ENCODE peak calls at places on chromosome 12, in nine cellular contexts. One of them, this sample, is unnamed.

GRCh38 chr12:121741743-121742142 is 29.2 kb downstream of the TMEM120B start:
- DNase-seq in activated CD4-positive, CD25-positive, alpha-beta regulatory T cell treated with anti-CD3 and anti-CD28 coated beads, Interleukin-2, amount 50 U/mL, for 16 hours: no peak
- DNase-seq in neural crest cell: no peak
- DNase-seq in left lung: no peak
- DNase-seq in B cell: no peak
- DNase-seq in GF-D8: no peak
- DNase-seq in endothelial cell: no peak
- DNase-seq in renal cortical epithelial cell: peak; percentile 23
- DNase-seq in effector memory CD8-positive, alpha-beta T cell: no peak
- DNase-seq in this sample: no peak

GRCh38 chr12:117821480-117822175 is 147.2 kb downstream of the KSR2 start:
- DNase-seq in endothelial cell: no peak
- DNase-seq in effector memory CD8-positive, alpha-beta T cell: no peak
- DNase-seq in renal cortical epithelial cell: no peak
- DNase-seq in GF-D8: no peak
- DNase-seq in left lung: no peak
- DNase-seq in neural crest cell: no peak
- DNase-seq in B cell: no peak
- DNase-seq in activated CD4-positive, CD25-positive, alpha-beta regulatory T cell treated with anti-CD3 and anti-CD28 coated beads, Interleukin-2, amount 50 U/mL, for 16 hours: no peak
- DNase-seq in this sample: no peak

GRCh38 chr12:12333407-12333831 is 16.6 kb downstream of the MANSC1 start:
- DNase-seq in endothelial cell: no peak
- DNase-seq in activated CD4-positive, CD25-positive, alpha-beta regulatory T cell treated with anti-CD3 and anti-CD28 coated beads, Interleukin-2, amount 50 U/mL, for 16 hours: no peak
- DNase-seq in renal cortical epithelial cell: peak; percentile 25
- DNase-seq in B cell: no peak
- DNase-seq in GF-D8: no peak
- DNase-seq in neural crest cell: no peak
- DNase-seq in effector memory CD8-positive, alpha-beta T cell: no peak
- DNase-seq in left lung: peak; percentile 45
- DNase-seq in this sample: peak; percentile 7

GRCh38 chr12:71685312-71685906 is 473 bp upstream of the TMEM19 start:
- DNase-seq in GF-D8: no peak
- DNase-seq in renal cortical epithelial cell: no peak
- DNase-seq in activated CD4-positive, CD25-positive, alpha-beta regulatory T cell treated with anti-CD3 and anti-CD28 coated beads, Interleukin-2, amount 50 U/mL, for 16 hours: no peak
- DNase-seq in neural crest cell: no peak
- DNase-seq in effector memory CD8-positive, alpha-beta T cell: no peak
- DNase-seq in B cell: no peak
- DNase-seq in endothelial cell: no peak
- DNase-seq in left lung: no peak
- DNase-seq in this sample: peak; percentile 76

GRCh38 chr12:44846826-44847225 is 29.3 kb downstream of the NELL2 start:
- DNase-seq in renal cortical epithelial cell: no peak
- DNase-seq in left lung: no peak
- DNase-seq in effector memory CD8-positive, alpha-beta T cell: no peak
- DNase-seq in activated CD4-positive, CD25-positive, alpha-beta regulatory T cell treated with anti-CD3 and anti-CD28 coated beads, Interleukin-2, amount 50 U/mL, for 16 hours: no peak
- DNase-seq in B cell: no peak
- DNase-seq in neural crest cell: no peak
- DNase-seq in endothelial cell: no peak
- DNase-seq in GF-D8: no peak
- DNase-seq in this sample: no peak

GRCh38 chr12:45357547-45358417 is 141.9 kb downstream of the ANO6 start:
- DNase-seq in GF-D8: no peak
- DNase-seq in left lung: no peak
- DNase-seq in neural crest cell: no peak
- DNase-seq in endothelial cell: no peak
- DNase-seq in activated CD4-positive, CD25-positive, alpha-beta regulatory T cell treated with anti-CD3 and anti-CD28 coated beads, Interleukin-2, amount 50 U/mL, for 16 hours: no peak
- DNase-seq in effector memory CD8-positive, alpha-beta T cell: no peak
- DNase-seq in renal cortical epithelial cell: no peak
- DNase-seq in B cell: no peak
- DNase-seq in this sample: no peak

GRCh38 chr12:98645572-98646067 is 530 bp downstream of the APAF1 start:
- DNase-seq in renal cortical epithelial cell: no peak
- DNase-seq in effector memory CD8-positive, alpha-beta T cell: no peak
- DNase-seq in GF-D8: peak; percentile 19
- DNase-seq in B cell: peak; percentile 15
- DNase-seq in endothelial cell: no peak
- DNase-seq in left lung: no peak
- DNase-seq in activated CD4-positive, CD25-positive, alpha-beta regulatory T cell treated with anti-CD3 and anti-CD28 coated beads, Interleukin-2, amount 50 U/mL, for 16 hours: no peak
- DNase-seq in neural crest cell: no peak
- DNase-seq in this sample: no peak

GRCh38 chr12:126443977-126444376 is 1378.7 kb downstream of the AACS start:
- DNase-seq in renal cortical epithelial cell: no peak
- DNase-seq in GF-D8: no peak
- DNase-seq in activated CD4-positive, CD25-positive, alpha-beta regulatory T cell treated with anti-CD3 and anti-CD28 coated beads, Interleukin-2, amount 50 U/mL, for 16 hours: no peak
- DNase-seq in neural crest cell: no peak
- DNase-seq in left lung: no peak
- DNase-seq in endothelial cell: no peak
- DNase-seq in effector memory CD8-positive, alpha-beta T cell: no peak
- DNase-seq in B cell: no peak
- DNase-seq in this sample: no peak

GRCh38 chr12:128486951-128487350 is 220.0 kb downstream of the TMEM132C start:
- DNase-seq in renal cortical epithelial cell: no peak
- DNase-seq in left lung: no peak
- DNase-seq in neural crest cell: no peak
- DNase-seq in activated CD4-positive, CD25-positive, alpha-beta regulatory T cell treated with anti-CD3 and anti-CD28 coated beads, Interleukin-2, amount 50 U/mL, for 16 hours: no peak
- DNase-seq in B cell: no peak
- DNase-seq in endothelial cell: no peak
- DNase-seq in effector memory CD8-positive, alpha-beta T cell: no peak
- DNase-seq in GF-D8: no peak
- DNase-seq in this sample: no peak

GRCh38 chr12:67362526-67362925 is 93.4 kb downstream of the CAND1 start:
- DNase-seq in activated CD4-positive, CD25-positive, alpha-beta regulatory T cell treated with anti-CD3 and anti-CD28 coated beads, Interleukin-2, amount 50 U/mL, for 16 hours: no peak
- DNase-seq in renal cortical epithelial cell: no peak
- DNase-seq in GF-D8: no peak
- DNase-seq in neural crest cell: no peak
- DNase-seq in left lung: no peak
- DNase-seq in B cell: no peak
- DNase-seq in endothelial cell: no peak
- DNase-seq in effector memory CD8-positive, alpha-beta T cell: no peak
- DNase-seq in this sample: no peak

GRCh38 chr12:31590730-31591307 is at the start of gene DENND5B:
- DNase-seq in neural crest cell: peak; percentile 75
- DNase-seq in renal cortical epithelial cell: no peak
- DNase-seq in B cell: peak; percentile 91
- DNase-seq in left lung: peak; percentile 63
- DNase-seq in effector memory CD8-positive, alpha-beta T cell: no peak
- DNase-seq in endothelial cell: peak; percentile 78
- DNase-seq in activated CD4-positive, CD25-positive, alpha-beta regulatory T cell treated with anti-CD3 and anti-CD28 coated beads, Interleukin-2, amount 50 U/mL, for 16 hours: no peak
- DNase-seq in GF-D8: no peak
- DNase-seq in this sample: peak; percentile 93

GRCh38 chr12:49367381-49368239 is at the start of gene SPATS2:
- DNase-seq in GF-D8: no peak
- DNase-seq in renal cortical epithelial cell: no peak
- DNase-seq in B cell: no peak
- DNase-seq in endothelial cell: no peak
- DNase-seq in left lung: peak; percentile 95
- DNase-seq in activated CD4-positive, CD25-positive, alpha-beta regulatory T cell treated with anti-CD3 and anti-CD28 coated beads, Interleukin-2, amount 50 U/mL, for 16 hours: no peak
- DNase-seq in effector memory CD8-positive, alpha-beta T cell: no peak
- DNase-seq in neural crest cell: peak; percentile 99
- DNase-seq in this sample: no peak

GRCh38 chr12:118061011-118061875 is at the start of gene WSB2:
- DNase-seq in left lung: peak; percentile 88
- DNase-seq in GF-D8: no peak
- DNase-seq in endothelial cell: peak; percentile 71
- DNase-seq in neural crest cell: peak; percentile 25
- DNase-seq in effector memory CD8-positive, alpha-beta T cell: peak; percentile 23
- DNase-seq in activated CD4-positive, CD25-positive, alpha-beta regulatory T cell treated with anti-CD3 and anti-CD28 coated beads, Interleukin-2, amount 50 U/mL, for 16 hours: peak; percentile 14
- DNase-seq in renal cortical epithelial cell: no peak
- DNase-seq in B cell: peak; percentile 80
- DNase-seq in this sample: peak; percentile 93

GRCh38 chr12:98137278-98137677 is 378.1 kb upstream of the TMPO start:
- DNase-seq in GF-D8: no peak
- DNase-seq in neural crest cell: no peak
- DNase-seq in B cell: no peak
- DNase-seq in activated CD4-positive, CD25-positive, alpha-beta regulatory T cell treated with anti-CD3 and anti-CD28 coated beads, Interleukin-2, amount 50 U/mL, for 16 hours: no peak
- DNase-seq in renal cortical epithelial cell: no peak
- DNase-seq in left lung: no peak
- DNase-seq in endothelial cell: no peak
- DNase-seq in effector memory CD8-positive, alpha-beta T cell: no peak
- DNase-seq in this sample: no peak

This sample was measured in spleen.